ENCODE peak calls at places on chromosomes 6 and 20, in five cellular contexts. R is heart left ventricle; C is CD4-positive, CD25-positive, alpha-beta regulatory T cell; L is left ventricle myocardium inferior; V is Karpas-422. Y is an unnamed sample. For H3K4me1 and H3K9me3, the result is how much of the 10 kb centered on the place peaks cover.

GRCh38 chr20:33408716-33409654 is 7.7 kb upstream of the CDK5RAP1 start:
- DNase-seq in R (no peak), C (no peak), L (no peak), V (peak), Y (no peak)

GRCh38 chr20:32485770-32486248 is 99.3 kb downstream of the NOL4L start:
- DNase-seq in R (no peak), C (no peak), L (no peak), V (no peak), Y (no peak)

GRCh38 chr20:20060234-20060998 is 8.1 kb downstream of the CFAP61 start:
- DNase-seq in R (no peak), C (no peak), L (no peak), V (no peak), Y (no peak)

GRCh38 chr6:31559958-31560696 is 12.0 kb upstream of the LTA start:
- DNase-seq in R (peak), C (peak), L (peak), V (peak), Y (peak)

GRCh38 chr20:2631228-2631627 is 21.2 kb upstream of the NOP56 start:
- DNase-seq in R (no peak), C (no peak), L (no peak), V (no peak), Y (no peak)

GRCh38 chr6:34412054-34412453 is 13.8 kb downstream of the RPS10 start:
- DNase-seq in R (no peak), C (no peak), L (no peak), V (no peak), Y (no peak)

GRCh38 chr6:13479971-13480434 is 7.4 kb downstream of the GFOD1 start:
- DNase-seq in R (no peak), C (no peak), L (no peak), V (no peak), Y (no peak)

GRCh38 chr6:20399518-20399917 is 2.2 kb upstream of the E2F3 start:
- DNase-seq in R (no peak), C (no peak), L (no peak), V (no peak), Y (no peak)

GRCh38 chr20:63778034-63778752 is 38.6 kb downstream of the SLC2A4RG start:
- DNase-seq in R (peak), C (no peak), L (no peak), V (no peak), Y (no peak)

GRCh38 chr6:31778999-31779885 is 2.1 kb upstream of the VWA7 start:
- DNase-seq in R (no peak), C (no peak), L (no peak), V (no peak), Y (no peak)

GRCh38 chr6:77857421-77857820 is 204.6 kb downstream of the MEI4 start:
- DNase-seq in R (no peak), C (no peak), L (no peak), V (no peak), Y (no peak)

GRCh38 chr20:33125983-33126382 is 42.0 kb upstream of the BPIFA2 start:
- DNase-seq in R (no peak), C (no peak), L (no peak), V (no peak), Y (no peak)

GRCh38 chr6:157492741-157493140 is 111.8 kb downstream of the ZDHHC14 start:
- DNase-seq in R (no peak), C (no peak), L (no peak), V (no peak), Y (no peak)

GRCh38 chr6:2982464-2983121 is 11.2 kb upstream of the SERPINB6 start:
- DNase-seq in R (no peak), C (no peak), L (no peak), V (no peak), Y (no peak)

GRCh38 chr6:20427856-20428255 is 26.2 kb downstream of the E2F3 start:
- DNase-seq in R (no peak), C (no peak), L (no peak), V (no peak), Y (no peak)

GRCh38 chr6:24325978-24326377 is 31.9 kb downstream of the DCDC2 start:
- DNase-seq in R (no peak), C (no peak), L (no peak), V (no peak), Y (no peak)

GRCh38 chr20:41169791-41170351 is 32.5 kb downstream of the PLCG1 start:
- DNase-seq in R (no peak), C (peak), L (no peak), V (no peak), Y (no peak)

GRCh38 chr20:57772349-57772964 is 62.6 kb upstream of the PMEPA1 start:
- DNase-seq in R (no peak), C (no peak), L (no peak), V (no peak), Y (no peak)

GRCh38 chr20:62284448-62284847 is 18.3 kb upstream of the ADRM1 start:
- DNase-seq in R (no peak), C (no peak), L (no peak), V (no peak), Y (no peak)

GRCh38 chr6:136077834-136078576 is 172.1 kb downstream of the MTFR2 start:
- DNase-seq in R (peak), C (no peak), L (no peak), V (no peak), Y (no peak)

DNA sequence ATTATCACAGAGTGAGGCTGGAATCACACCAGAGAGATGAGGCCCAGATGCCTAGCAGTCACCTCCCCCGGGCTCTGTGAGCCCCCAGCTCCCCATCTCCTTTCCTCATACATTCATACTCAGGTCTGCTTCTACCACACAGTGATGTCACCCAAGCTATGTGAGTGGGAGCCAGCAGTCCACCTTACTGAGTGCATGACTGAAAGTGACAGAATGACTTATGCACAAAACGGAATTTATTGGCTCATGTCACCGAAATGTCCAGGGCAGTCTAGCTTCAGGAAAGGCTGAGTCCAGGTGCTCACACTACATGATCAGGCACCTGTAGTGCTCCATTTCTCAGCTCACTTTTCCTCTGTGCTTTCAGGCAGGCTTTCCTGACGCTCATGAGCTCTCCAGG is 36.7 kb upstream of the CCN6 start:
- DNase-seq in R (no peak), C (no peak), L (no peak), V (no peak), Y (no peak)
- H3K4me1 ChIP-seq in R (half or more), C (under half), L (half or more), V (under half), Y (under half)

DNA sequence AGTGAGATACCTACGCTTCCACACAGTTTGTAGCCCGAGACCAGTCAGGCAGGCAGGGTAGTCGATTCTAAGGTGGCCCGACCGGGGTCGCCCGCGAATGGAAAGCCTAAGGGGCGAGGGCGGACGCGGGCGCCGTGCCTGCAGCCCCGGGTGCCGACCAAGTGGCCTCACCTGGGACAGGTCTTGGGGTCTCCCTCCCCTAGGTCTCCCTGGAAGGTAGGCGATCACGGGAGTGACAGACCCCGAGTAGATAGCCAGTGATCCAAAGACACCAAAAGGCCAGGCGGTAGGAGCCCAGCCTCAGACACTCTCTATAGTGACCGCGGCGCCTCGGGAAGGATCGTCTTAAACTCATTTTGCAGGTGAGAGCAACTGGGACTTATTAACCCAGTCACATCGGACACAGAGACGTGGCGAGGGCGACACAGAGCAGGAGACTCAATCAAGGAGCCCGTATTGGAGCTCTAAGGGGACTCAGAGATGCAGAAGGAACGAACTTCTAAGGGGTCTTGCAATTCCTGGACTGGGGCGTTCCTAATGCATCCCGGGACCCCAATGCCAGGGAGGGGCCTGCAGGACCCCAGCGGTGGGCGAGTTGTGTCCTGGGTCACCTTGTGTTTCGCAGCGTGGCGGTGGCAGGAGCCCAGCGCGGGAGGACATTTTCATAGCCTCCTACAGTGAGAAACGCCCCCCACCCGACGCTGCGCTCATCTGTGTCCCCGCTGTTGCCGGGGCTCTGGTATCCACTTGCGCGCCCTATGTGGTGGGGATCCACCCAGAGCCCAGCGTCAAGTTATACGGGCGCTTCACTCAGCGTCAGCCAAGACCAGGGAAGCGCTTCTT is 2.1 kb upstream of the VSX1 start:
- DNase-seq in R (no peak), C (peak), L (no peak), V (peak), Y (no peak)
- H3K4me3 ChIP-seq in R (no peak), C (no peak), L (peak), V (no peak), Y (no peak)

GRCh38 chr6:155344341-155345006 is 30.2 kb upstream of the TFB1M start:
- DNase-seq in R (no peak), C (no peak), L (no peak), V (no peak), Y (no peak)
- H3K9me3 ChIP-seq in R (under half), C (under half), L (half or more), V (under half), Y (under half)

DNA sequence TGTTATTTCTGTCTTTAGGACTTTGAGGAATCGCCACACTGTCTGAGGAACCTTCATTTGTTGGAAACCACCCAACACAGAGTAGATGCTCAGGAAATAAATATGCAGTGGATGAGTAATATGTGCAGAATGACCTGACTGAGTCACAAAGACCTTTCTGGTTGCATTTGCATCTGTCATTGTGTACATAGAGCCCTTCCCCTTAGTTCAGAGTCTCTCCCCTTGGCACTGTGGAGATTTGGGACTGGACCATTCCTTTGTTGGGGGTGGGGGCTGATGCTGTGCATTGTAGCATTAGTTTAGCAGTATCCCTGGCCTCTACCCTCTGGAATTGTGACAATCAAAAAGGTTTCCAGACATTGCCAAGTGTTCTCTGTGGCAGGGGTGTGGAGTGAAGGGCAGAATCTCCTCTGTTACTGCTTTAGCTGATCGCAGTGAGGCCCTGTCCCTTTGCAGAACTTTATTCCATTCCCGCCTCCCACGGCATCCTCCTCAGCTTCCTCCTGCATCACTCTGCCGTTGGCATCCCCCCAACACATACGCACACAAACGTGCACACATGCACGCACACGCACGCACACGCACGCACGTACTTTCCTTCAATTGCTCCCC is 64.5 kb downstream of the EYA2 start:
- DNase-seq in R (no peak), C (no peak), L (no peak), V (no peak), Y (no peak)
- H3K4me1 ChIP-seq in R (under half), C (under half), L (under half), V (under half), Y (under half)

GRCh38 chr20:50311308-50312001 is 120.8 kb downstream of the CEBPB start:
- DNase-seq in R (no peak), C (no peak), L (no peak), V (no peak), Y (no peak)
- H3K4me3 ChIP-seq in R (no peak), C (no peak), L (no peak), V (no peak), Y (no peak)

DNA sequence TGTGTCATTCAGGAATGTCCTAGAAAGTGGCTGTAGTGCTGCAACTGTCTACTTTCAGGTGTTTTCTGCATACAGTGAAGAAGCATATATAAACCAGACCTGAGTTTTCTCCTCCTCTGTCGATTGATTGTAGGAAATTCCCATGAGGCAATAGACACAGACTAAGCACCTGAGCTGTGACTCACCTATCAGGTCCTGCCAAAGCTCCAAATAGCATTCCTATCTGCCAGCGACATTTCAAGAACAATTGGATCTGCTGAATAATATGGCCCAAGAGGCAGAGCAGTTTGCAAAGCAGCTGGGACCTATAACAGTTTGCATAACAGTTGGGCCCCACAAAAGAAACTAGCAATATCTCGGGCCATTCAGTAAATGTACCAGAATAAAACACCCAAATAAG is 360.4 kb downstream of the HAO1 start:
- DNase-seq in R (no peak), C (no peak), L (no peak), V (no peak), Y (no peak)
- H3K9me3 ChIP-seq in R (under half), C (under half), L (under half), V (under half), Y (under half)

GRCh38 chr20:37986063-37986858 is 47.0 kb downstream of the TTI1 start:
- DNase-seq in R (no peak), C (no peak), L (no peak), V (no peak), Y (no peak)
- H3K4me1 ChIP-seq in R (under half), C (under half), L (half or more), V (under half), Y (under half)

GRCh38 chr6:37595859-37596258 is 96.2 kb upstream of the CCDC167 start:
- DNase-seq in R (no peak), C (no peak), L (no peak), V (no peak), Y (no peak)

GRCh38 chr6:37589198-37589597 is 89.5 kb upstream of the CCDC167 start:
- DNase-seq in R (no peak), C (no peak), L (no peak), V (no peak), Y (no peak)

GRCh38 chr6:37594895-37595294 is 95.2 kb upstream of the CCDC167 start:
- DNase-seq in R (no peak), C (no peak), L (no peak), V (no peak), Y (no peak)

GRCh38 chr6:37588745-37589139 is 89.0 kb upstream of the CCDC167 start:
- DNase-seq in R (no peak), C (no peak), L (no peak), V (no peak), Y (no peak)

GRCh38 chr6:37592085-37592698 is 92.5 kb upstream of the CCDC167 start:
- DNase-seq in R (no peak), C (no peak), L (no peak), V (no peak), Y (no peak)
- H3K4me3 ChIP-seq in R (no peak), C (no peak), L (no peak), V (no peak), Y (no peak)

GRCh38 chr6:167576050-167576741 is 250.5 kb upstream of the AFDN start:
- DNase-seq in R (no peak), C (no peak), L (no peak), V (no peak), Y (no peak)
- H3K9me3 ChIP-seq in R (under half), C (under half), L (under half), V (under half), Y (under half)

GRCh38 chr20:53872081-53872541 is 198.3 kb downstream of the BCAS1 start:
- DNase-seq in R (no peak), C (no peak), L (no peak), V (no peak), Y (no peak)
- H3K4me1 ChIP-seq in R (under half), C (half or more), L (under half), V (under half), Y (half or more)

Y was measured in CD8-positive, alpha-beta T cell.